ENCODE peak calls at places on chromosomes 6 and 20, in six cellular contexts. C is mesenteric fat pad, D is SK-N-SH, F is Calu3, L is WTC11, P is RCC 7860. A is an unnamed sample.

GRCh38 chr6:63491104-63491503 is 81.2 kb upstream of the LOC128125822 start:
- DNase-seq in D (no peak), F (no peak), C (no peak), L (no peak), P (no peak), A (no peak)

GRCh38 chr6:44855562-44856494 is 468.3 kb downstream of the CDC5L start:
- DNase-seq in D (no peak), C (no peak), P (no peak), L (no peak), F (no peak), A (peak; percentile 80)

GRCh38 chr20:58224097-58224496 is 4.4 kb downstream of the ANKRD60 start:
- DNase-seq in L (no peak), P (peak; percentile 25), C (peak; percentile 26), F (no peak), D (no peak), A (peak; percentile 46)

GRCh38 chr20:2986466-2986865 is 57.0 kb upstream of the GNRH2 start:
- DNase-seq in L (no peak), P (no peak), C (no peak), F (no peak), D (no peak), A (no peak)

GRCh38 chr6:31898200-31899011 is 908 bp upstream of the EHMT2 start:
- DNase-seq in L (no peak), D (peak; percentile 44), F (peak; percentile 45), P (peak; percentile 12), C (no peak), A (peak; percentile 78)

GRCh38 chr20:23445596-23446217 is 6.2 kb downstream of the CSTL1 start:
- DNase-seq in D (no peak), C (no peak), F (no peak), L (no peak), P (peak; percentile 77), A (peak; percentile 98)

GRCh38 chr20:37524221-37524700 is 3.2 kb downstream of the NNAT start:
- DNase-seq in C (peak; percentile 78), F (no peak), D (no peak), L (no peak), P (no peak), A (no peak)

GRCh38 chr6:5541751-5542432 is 280.6 kb downstream of the FARS2 start:
- DNase-seq in F (no peak), L (peak; percentile 18), D (no peak), P (peak; percentile 82), C (no peak), A (peak; percentile 91)

A was measured in M059J.